ENCODE peak calls at places on chromosomes 7 and 10, in nine cellular contexts. One of them, this sample, is unnamed.

GRCh38 chr7:105268511-105269392 is 120.0 kb downstream of the SRPK2 start:
- DNase-seq in putamen: peak
- DNase-seq in BE2C: peak
- DNase-seq in cardiac fibroblast: peak
- DNase-seq in left lobe of liver: no peak
- DNase-seq in COR-L47: peak
- DNase-seq in prostate gland: peak
- DNase-seq in natural killer cell treated with Interleukin-12 subunit alpha and Interleukin-12 subunit beta and Interleukin-15 and Interleukin-18, amount 100 ng/mL, for 72 hours: no peak
- DNase-seq in RCC 7860: peak
- DNase-seq in this sample: peak

GRCh38 chr10:29689001-29689400 is 54.2 kb upstream of the SVIL start:
- DNase-seq in putamen: no peak
- DNase-seq in BE2C: no peak
- DNase-seq in cardiac fibroblast: peak
- DNase-seq in left lobe of liver: no peak
- DNase-seq in COR-L47: no peak
- DNase-seq in prostate gland: no peak
- DNase-seq in natural killer cell treated with Interleukin-12 subunit alpha and Interleukin-12 subunit beta and Interleukin-15 and Interleukin-18, amount 100 ng/mL, for 72 hours: no peak
- DNase-seq in RCC 7860: peak
- DNase-seq in this sample: no peak

GRCh38 chr7:26295015-26295414 is 3.4 kb downstream of the SNX10 start:
- DNase-seq in putamen: no peak
- DNase-seq in BE2C: no peak
- DNase-seq in cardiac fibroblast: no peak
- DNase-seq in left lobe of liver: no peak
- DNase-seq in COR-L47: no peak
- DNase-seq in prostate gland: no peak
- DNase-seq in natural killer cell treated with Interleukin-12 subunit alpha and Interleukin-12 subunit beta and Interleukin-15 and Interleukin-18, amount 100 ng/mL, for 72 hours: no peak
- DNase-seq in RCC 7860: no peak
- DNase-seq in this sample: no peak

GRCh38 chr10:129774082-129774735 is 189.9 kb downstream of the EBF3 start:
- DNase-seq in putamen: no peak
- DNase-seq in BE2C: no peak
- DNase-seq in cardiac fibroblast: no peak
- DNase-seq in left lobe of liver: peak
- DNase-seq in COR-L47: no peak
- DNase-seq in prostate gland: no peak
- DNase-seq in natural killer cell treated with Interleukin-12 subunit alpha and Interleukin-12 subunit beta and Interleukin-15 and Interleukin-18, amount 100 ng/mL, for 72 hours: no peak
- DNase-seq in RCC 7860: no peak
- DNase-seq in this sample: no peak

GRCh38 chr7:64184376-64184775 is 22.6 kb upstream of the ZNF735 start:
- DNase-seq in putamen: no peak
- DNase-seq in BE2C: no peak
- DNase-seq in cardiac fibroblast: no peak
- DNase-seq in left lobe of liver: no peak
- DNase-seq in COR-L47: no peak
- DNase-seq in prostate gland: no peak
- DNase-seq in natural killer cell treated with Interleukin-12 subunit alpha and Interleukin-12 subunit beta and Interleukin-15 and Interleukin-18, amount 100 ng/mL, for 72 hours: no peak
- DNase-seq in RCC 7860: no peak
- DNase-seq in this sample: no peak

GRCh38 chr7:133837248-133837647 is 289.9 kb upstream of the LRGUK start:
- DNase-seq in putamen: no peak
- DNase-seq in BE2C: peak
- DNase-seq in cardiac fibroblast: no peak
- DNase-seq in left lobe of liver: no peak
- DNase-seq in COR-L47: peak
- DNase-seq in prostate gland: no peak
- DNase-seq in natural killer cell treated with Interleukin-12 subunit alpha and Interleukin-12 subunit beta and Interleukin-15 and Interleukin-18, amount 100 ng/mL, for 72 hours: no peak
- DNase-seq in RCC 7860: no peak
- DNase-seq in this sample: no peak

GRCh38 chr10:7218974-7219373 is 191.9 kb downstream of the SFMBT2 start:
- DNase-seq in putamen: no peak
- DNase-seq in BE2C: no peak
- DNase-seq in cardiac fibroblast: no peak
- DNase-seq in left lobe of liver: no peak
- DNase-seq in COR-L47: no peak
- DNase-seq in prostate gland: no peak
- DNase-seq in natural killer cell treated with Interleukin-12 subunit alpha and Interleukin-12 subunit beta and Interleukin-15 and Interleukin-18, amount 100 ng/mL, for 72 hours: no peak
- DNase-seq in RCC 7860: no peak
- DNase-seq in this sample: no peak

GRCh38 chr7:132548489-132549078 is 27.7 kb downstream of the PLXNA4 start:
- DNase-seq in putamen: no peak
- DNase-seq in BE2C: no peak
- DNase-seq in cardiac fibroblast: peak
- DNase-seq in left lobe of liver: no peak
- DNase-seq in COR-L47: no peak
- DNase-seq in prostate gland: no peak
- DNase-seq in natural killer cell treated with Interleukin-12 subunit alpha and Interleukin-12 subunit beta and Interleukin-15 and Interleukin-18, amount 100 ng/mL, for 72 hours: no peak
- DNase-seq in RCC 7860: peak
- DNase-seq in this sample: no peak

GRCh38 chr10:109883859-109884771 is 39.2 kb downstream of the XPNPEP1 start:
- DNase-seq in putamen: peak
- DNase-seq in BE2C: peak
- DNase-seq in cardiac fibroblast: peak
- DNase-seq in left lobe of liver: peak
- DNase-seq in COR-L47: peak
- DNase-seq in prostate gland: peak
- DNase-seq in natural killer cell treated with Interleukin-12 subunit alpha and Interleukin-12 subunit beta and Interleukin-15 and Interleukin-18, amount 100 ng/mL, for 72 hours: peak
- DNase-seq in RCC 7860: peak
- DNase-seq in this sample: peak

GRCh38 chr7:101884671-101885596 is 67.5 kb downstream of the CUX1 start:
- DNase-seq in putamen: no peak
- DNase-seq in BE2C: no peak
- DNase-seq in cardiac fibroblast: no peak
- DNase-seq in left lobe of liver: no peak
- DNase-seq in COR-L47: no peak
- DNase-seq in prostate gland: no peak
- DNase-seq in natural killer cell treated with Interleukin-12 subunit alpha and Interleukin-12 subunit beta and Interleukin-15 and Interleukin-18, amount 100 ng/mL, for 72 hours: no peak
- DNase-seq in RCC 7860: no peak
- DNase-seq in this sample: no peak

GRCh38 chr10:101329341-101330032 is 24.5 kb upstream of the BTRC start:
- DNase-seq in putamen: no peak
- DNase-seq in BE2C: no peak
- DNase-seq in cardiac fibroblast: no peak
- DNase-seq in left lobe of liver: no peak
- DNase-seq in COR-L47: no peak
- DNase-seq in prostate gland: no peak
- DNase-seq in natural killer cell treated with Interleukin-12 subunit alpha and Interleukin-12 subunit beta and Interleukin-15 and Interleukin-18, amount 100 ng/mL, for 72 hours: no peak
- DNase-seq in RCC 7860: no peak
- DNase-seq in this sample: no peak

GRCh38 chr10:70691601-70692000 is 19.3 kb downstream of the ADAMTS14 start:
- DNase-seq in putamen: no peak
- DNase-seq in BE2C: no peak
- DNase-seq in cardiac fibroblast: no peak
- DNase-seq in left lobe of liver: no peak
- DNase-seq in COR-L47: no peak
- DNase-seq in prostate gland: no peak
- DNase-seq in natural killer cell treated with Interleukin-12 subunit alpha and Interleukin-12 subunit beta and Interleukin-15 and Interleukin-18, amount 100 ng/mL, for 72 hours: no peak
- DNase-seq in RCC 7860: no peak
- DNase-seq in this sample: no peak

GRCh38 chr7:3867847-3868246 is 566.8 kb downstream of the SDK1 start:
- DNase-seq in putamen: no peak
- DNase-seq in BE2C: no peak
- DNase-seq in cardiac fibroblast: peak
- DNase-seq in left lobe of liver: no peak
- DNase-seq in COR-L47: no peak
- DNase-seq in prostate gland: no peak
- DNase-seq in natural killer cell treated with Interleukin-12 subunit alpha and Interleukin-12 subunit beta and Interleukin-15 and Interleukin-18, amount 100 ng/mL, for 72 hours: no peak
- DNase-seq in RCC 7860: no peak
- DNase-seq in this sample: no peak

GRCh38 chr7:101589976-101590662 is 39.0 kb downstream of the MYL10 start:
- DNase-seq in putamen: no peak
- DNase-seq in BE2C: peak
- DNase-seq in cardiac fibroblast: no peak
- DNase-seq in left lobe of liver: peak
- DNase-seq in COR-L47: no peak
- DNase-seq in prostate gland: no peak
- DNase-seq in natural killer cell treated with Interleukin-12 subunit alpha and Interleukin-12 subunit beta and Interleukin-15 and Interleukin-18, amount 100 ng/mL, for 72 hours: no peak
- DNase-seq in RCC 7860: no peak
- DNase-seq in this sample: no peak

GRCh38 chr7:151783958-151784575 is 92.8 kb downstream of the PRKAG2 start:
- DNase-seq in putamen: no peak
- DNase-seq in BE2C: no peak
- DNase-seq in cardiac fibroblast: no peak
- DNase-seq in left lobe of liver: no peak
- DNase-seq in COR-L47: no peak
- DNase-seq in prostate gland: no peak
- DNase-seq in natural killer cell treated with Interleukin-12 subunit alpha and Interleukin-12 subunit beta and Interleukin-15 and Interleukin-18, amount 100 ng/mL, for 72 hours: no peak
- DNase-seq in RCC 7860: no peak
- DNase-seq in this sample: no peak

GRCh38 chr10:3091346-3091787 is 24.0 kb downstream of the PFKP start:
- DNase-seq in putamen: no peak
- DNase-seq in BE2C: no peak
- DNase-seq in cardiac fibroblast: peak
- DNase-seq in left lobe of liver: no peak
- DNase-seq in COR-L47: no peak
- DNase-seq in prostate gland: no peak
- DNase-seq in natural killer cell treated with Interleukin-12 subunit alpha and Interleukin-12 subunit beta and Interleukin-15 and Interleukin-18, amount 100 ng/mL, for 72 hours: no peak
- DNase-seq in RCC 7860: peak
- DNase-seq in this sample: no peak

GRCh38 chr7:2163565-2163964 is 69.2 kb downstream of the MAD1L1 start:
- DNase-seq in putamen: no peak
- DNase-seq in BE2C: no peak
- DNase-seq in cardiac fibroblast: no peak
- DNase-seq in left lobe of liver: no peak
- DNase-seq in COR-L47: no peak
- DNase-seq in prostate gland: no peak
- DNase-seq in natural killer cell treated with Interleukin-12 subunit alpha and Interleukin-12 subunit beta and Interleukin-15 and Interleukin-18, amount 100 ng/mL, for 72 hours: no peak
- DNase-seq in RCC 7860: no peak
- DNase-seq in this sample: no peak